ENCODE peak calls at places on chromosomes 12 and 14, in eight cellular contexts. S is Ammon's horn; A is Calu3; X is BJ; L is effector CD4-positive, alpha-beta T cell; E is globus pallidus; T is brain microvascular endothelial cell; C is SHP77. H is an unnamed sample.

GRCh38 chr14:37436519-37436918 is 158.5 kb downstream of the FOXA1 start:
- DNase-seq in S (no peak), A (no peak), X (no peak), L (no peak), E (no peak), T (no peak), C (peak; percentile 45), H (no peak)

GRCh38 chr12:116336542-116337065 is 59.1 kb upstream of the MED13L start:
- DNase-seq in S (no peak), A (no peak), X (no peak), L (no peak), E (no peak), T (peak; percentile 15), C (no peak), H (no peak)

GRCh38 chr12:25025951-25026490 is 77.1 kb upstream of the BCAT1 start:
- DNase-seq in S (no peak), A (no peak), X (no peak), L (no peak), E (no peak), T (no peak), C (no peak), H (no peak)

GRCh38 chr12:15928345-15928744 is 17.2 kb downstream of the DERA start:
- DNase-seq in S (no peak), A (no peak), X (peak; percentile 37), L (no peak), E (no peak), T (peak; percentile 87), C (no peak), H (peak; percentile 19)

GRCh38 chr12:88752183-88752582 is 171.9 kb upstream of the KITLG start:
- DNase-seq in S (no peak), A (no peak), X (no peak), L (no peak), E (no peak), T (no peak), C (no peak), H (no peak)

GRCh38 chr14:52553002-52553670 is 500 bp downstream of the GPR137C start:
- DNase-seq in S (peak; percentile 45), A (peak; percentile 29), X (no peak), L (peak; percentile 30), E (peak; percentile 11), T (no peak), C (peak; percentile 7), H (peak; percentile 58)

GRCh38 chr14:101073598-101073965 is 170.1 kb upstream of the RTL1 start:
- DNase-seq in S (no peak), A (no peak), X (no peak), L (no peak), E (no peak), T (no peak), C (no peak), H (no peak)

GRCh38 chr12:50398931-50399330 is 1.8 kb upstream of the LARP4 start:
- DNase-seq in S (no peak), A (no peak), X (no peak), L (no peak), E (no peak), T (no peak), C (no peak), H (no peak)

GRCh38 chr14:47240755-47241437 is 434.5 kb downstream of the MDGA2 start:
- DNase-seq in S (no peak), A (no peak), X (no peak), L (no peak), E (no peak), T (no peak), C (no peak), H (peak; percentile 33)

GRCh38 chr12:76020731-76021672 is 10.6 kb downstream of the PHLDA1 start:
- DNase-seq in S (no peak), A (peak; percentile 70), X (peak; percentile 95), L (peak; percentile 60), E (no peak), T (peak; percentile 98), C (no peak), H (no peak)

GRCh38 chr14:95318870-95319311 is 817 bp downstream of the CLMN start:
- DNase-seq in S (no peak), A (no peak), X (no peak), L (no peak), E (no peak), T (no peak), C (no peak), H (no peak)

GRCh38 chr14:68506021-68506644 is 286.7 kb downstream of the ZFP36L1 start:
- DNase-seq in S (no peak), A (no peak), X (peak; percentile 37), L (no peak), E (no peak), T (peak; percentile 58), C (no peak), H (no peak)

GRCh38 chr14:91075553-91075952 is 15.1 kb upstream of the RPS6KA5 start:
- DNase-seq in S (no peak), A (no peak), X (no peak), L (no peak), E (no peak), T (no peak), C (no peak), H (no peak)

GRCh38 chr14:69574266-69574953 is at the start of gene CCDC177:
- DNase-seq in S (peak; percentile 56), A (peak; percentile 79), X (no peak), L (peak; percentile 63), E (no peak), T (peak; percentile 43), C (peak; percentile 63), H (peak; percentile 76)

GRCh38 chr12:6341439-6342139 is at the start of gene TNFRSF1A:
- DNase-seq in S (peak; percentile 86), A (peak; percentile 65), X (no peak), L (no peak), E (peak; percentile 54), T (peak; percentile 77), C (no peak), H (peak; percentile 76)

GRCh38 chr14:100012478-100012925 is 52.7 kb upstream of the EVL start:
- DNase-seq in S (no peak), A (no peak), X (no peak), L (no peak), E (no peak), T (peak; percentile 52), C (no peak), H (no peak)

GRCh38 chr12:1839956-1840550 is 19.7 kb downstream of the LRTM2 start:
- DNase-seq in S (no peak), A (no peak), X (no peak), L (no peak), E (no peak), T (no peak), C (no peak), H (no peak)

GRCh38 chr12:879641-880040 is 69.9 kb downstream of the RAD52 start:
- DNase-seq in S (peak; percentile 56), A (no peak), X (no peak), L (no peak), E (no peak), T (peak; percentile 47), C (no peak), H (peak; percentile 90)

GRCh38 chr12:1034726-1035457 is 43.9 kb downstream of the ERC1 start:
- DNase-seq in S (no peak), A (no peak), X (no peak), L (no peak), E (no peak), T (no peak), C (no peak), H (no peak)

GRCh38 chr12:123723011-123723410 is 10.9 kb downstream of the ATP6V0A2 start:
- DNase-seq in S (no peak), A (no peak), X (no peak), L (no peak), E (no peak), T (no peak), C (no peak), H (no peak)

GRCh38 chr12:122013792-122014590 is 7.7 kb upstream of the BCL7A start:
- DNase-seq in S (no peak), A (no peak), X (no peak), L (no peak), E (no peak), T (no peak), C (no peak), H (no peak)

GRCh38 chr12:90062799-90063198 is 354.2 kb upstream of the ATP2B1 start:
- DNase-seq in S (no peak), A (no peak), X (no peak), L (no peak), E (no peak), T (no peak), C (no peak), H (no peak)

GRCh38 chr14:75229923-75230792 is 48.5 kb upstream of the FOS start:
- DNase-seq in S (no peak), A (peak; percentile 68), X (no peak), L (peak; percentile 40), E (no peak), T (peak; percentile 41), C (no peak), H (no peak)

GRCh38 chr12:30862486-30862885 is 64.1 kb upstream of the TSPAN11 start:
- DNase-seq in S (no peak), A (no peak), X (no peak), L (no peak), E (no peak), T (peak; percentile 66), C (no peak), H (peak; percentile 42)

GRCh38 chr14:38137005-38137404 is 70.7 kb upstream of the SSTR1 start:
- DNase-seq in S (no peak), A (no peak), X (no peak), L (no peak), E (no peak), T (no peak), C (no peak), H (no peak)

GRCh38 chr12:75862692-75863471 is 168.7 kb downstream of the PHLDA1 start:
- DNase-seq in S (no peak), A (no peak), X (peak; percentile 14), L (no peak), E (no peak), T (peak; percentile 61), C (no peak), H (no peak)

GRCh38 chr12:95215925-95216324 is 1.3 kb downstream of the FGD6 start:
- DNase-seq in S (no peak), A (no peak), X (no peak), L (no peak), E (no peak), T (peak; percentile 28), C (no peak), H (peak; percentile 51)

GRCh38 chr14:100103261-100104005 is 38.2 kb downstream of the EVL start:
- DNase-seq in S (peak; percentile 48), A (no peak), X (no peak), L (no peak), E (no peak), T (no peak), C (no peak), H (no peak)

GRCh38 chr12:71938728-71939385 is at the start of gene TPH2:
- DNase-seq in S (peak; percentile 59), A (peak; percentile 82), X (no peak), L (peak; percentile 6), E (peak; percentile 24), T (peak; percentile 69), C (peak; percentile 94), H (peak; percentile 81)